ENCODE peak calls at places on chromosomes 6 and 20, in five cellular contexts. Q is cardiac muscle cell, N is adipocyte, F is adrenal gland, H is astrocyte. Y is an unnamed sample.

GRCh38 chr6:158660331-158660730 is 10.5 kb downstream of the SYTL3 start:
- DNase-seq in Q (peak), N (peak), F (no peak), H (no peak), Y (no peak)

GRCh38 chr20:47354388-47354709 is 2.1 kb downstream of the ZMYND8 start:
- DNase-seq in Q (no peak), N (peak), F (no peak), H (no peak), Y (no peak)

GRCh38 chr20:2610941-2611720 is 41.3 kb upstream of the NOP56 start:
- DNase-seq in Q (no peak), N (no peak), F (no peak), H (no peak), Y (no peak)

GRCh38 chr6:87183687-87184086 is 28.3 kb downstream of the ZNF292 start:
- DNase-seq in Q (peak), N (peak), F (no peak), H (peak), Y (peak)

GRCh38 chr6:22194188-22194921 is 102.5 kb downstream of the PRL start:
- DNase-seq in Q (peak), N (peak), F (no peak), H (peak), Y (no peak)

GRCh38 chr6:111184827-111185567 is 97.7 kb downstream of the SLC16A10 start:
- DNase-seq in Q (no peak), N (no peak), F (no peak), H (no peak), Y (no peak)

GRCh38 chr6:147000545-147001488 is 203.4 kb upstream of the STXBP5 start:
- DNase-seq in Q (peak), N (peak), F (no peak), H (peak), Y (peak)

GRCh38 chr6:138555294-138555988 is 56.1 kb upstream of the NHSL1 start:
- DNase-seq in Q (no peak), N (no peak), F (peak), H (no peak), Y (no peak)

GRCh38 chr20:33663161-33664084 is 1.3 kb downstream of the C20orf144 start:
- DNase-seq in Q (peak), N (peak), F (peak), H (peak), Y (no peak)

GRCh38 chr20:47304287-47304686 is 52.2 kb downstream of the ZMYND8 start:
- DNase-seq in Q (peak), N (no peak), F (no peak), H (peak), Y (no peak)

GRCh38 chr20:63472159-63472811 is at the start of gene KCNQ2:
- DNase-seq in Q (no peak), N (no peak), F (no peak), H (no peak), Y (no peak)

GRCh38 chr20:63472862-63473390 is 471 bp upstream of the KCNQ2 start:
- DNase-seq in Q (no peak), N (no peak), F (no peak), H (no peak), Y (no peak)

GRCh38 chr20:63471719-63472158 is 716 bp downstream of the KCNQ2 start:
- DNase-seq in Q (no peak), N (no peak), F (no peak), H (no peak), Y (no peak)

GRCh38 chr20:63475209-63475608 is 2.8 kb upstream of the KCNQ2 start:
- DNase-seq in Q (peak), N (peak), F (peak), H (peak), Y (no peak)

GRCh38 chr20:63473555-63474449 is 1.3 kb upstream of the KCNQ2 start:
- DNase-seq in Q (no peak), N (no peak), F (no peak), H (no peak), Y (no peak)
- H3K4me3 ChIP-seq in Q (no peak), N (no peak), F (no peak), H (no peak), Y (no peak)

DNA sequence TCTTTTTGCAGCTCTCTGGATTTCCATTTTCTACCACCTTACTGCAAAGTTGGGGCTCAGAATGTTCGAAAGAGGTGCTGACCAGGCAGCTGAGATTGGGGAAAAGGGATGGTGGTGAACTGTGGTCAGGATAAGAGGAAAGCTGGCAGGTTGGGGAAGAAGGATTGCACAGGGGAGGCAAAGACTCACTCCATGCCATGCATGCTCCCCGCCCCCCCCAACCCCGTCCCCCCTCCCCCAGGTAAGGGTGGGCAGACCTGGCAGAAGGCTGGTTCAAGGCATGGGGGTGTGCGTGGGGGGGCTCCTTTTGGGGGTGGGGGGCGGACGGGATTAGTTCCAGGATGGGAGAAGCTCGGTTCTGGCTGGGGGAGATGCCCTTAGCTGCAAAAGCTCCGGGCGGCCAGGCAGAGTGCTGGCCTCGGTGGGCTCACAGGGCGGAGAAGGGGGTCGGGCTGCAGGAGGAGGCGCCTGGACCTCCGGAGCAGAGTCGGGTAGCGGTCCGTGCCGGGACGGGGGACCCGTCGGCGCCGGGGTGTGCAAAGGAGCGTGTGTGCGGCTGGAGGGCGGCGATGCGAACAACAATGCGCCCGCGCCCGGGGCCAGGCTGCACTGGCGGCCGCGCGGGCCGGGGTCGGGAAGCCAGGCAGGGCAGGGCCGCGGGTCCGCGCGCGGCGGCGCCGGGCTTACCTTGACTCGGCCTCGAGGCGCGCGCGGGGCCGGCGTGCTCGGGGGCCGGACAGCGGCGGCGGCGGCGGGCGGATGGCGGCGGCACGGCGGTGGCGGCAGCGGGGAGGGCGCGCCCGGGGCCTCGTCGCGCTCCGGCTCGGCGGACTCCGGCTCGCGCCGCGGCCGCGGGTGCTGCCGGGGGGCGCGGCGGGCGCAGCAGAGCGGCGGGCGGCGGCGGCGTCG is 844 bp downstream of the ADNP start:
- DNase-seq in Q (no peak), N (peak), F (peak), H (no peak), Y (no peak)
- H3K4me3 ChIP-seq in Q (peak), N (peak), F (peak), H (peak), Y (peak)

DNA sequence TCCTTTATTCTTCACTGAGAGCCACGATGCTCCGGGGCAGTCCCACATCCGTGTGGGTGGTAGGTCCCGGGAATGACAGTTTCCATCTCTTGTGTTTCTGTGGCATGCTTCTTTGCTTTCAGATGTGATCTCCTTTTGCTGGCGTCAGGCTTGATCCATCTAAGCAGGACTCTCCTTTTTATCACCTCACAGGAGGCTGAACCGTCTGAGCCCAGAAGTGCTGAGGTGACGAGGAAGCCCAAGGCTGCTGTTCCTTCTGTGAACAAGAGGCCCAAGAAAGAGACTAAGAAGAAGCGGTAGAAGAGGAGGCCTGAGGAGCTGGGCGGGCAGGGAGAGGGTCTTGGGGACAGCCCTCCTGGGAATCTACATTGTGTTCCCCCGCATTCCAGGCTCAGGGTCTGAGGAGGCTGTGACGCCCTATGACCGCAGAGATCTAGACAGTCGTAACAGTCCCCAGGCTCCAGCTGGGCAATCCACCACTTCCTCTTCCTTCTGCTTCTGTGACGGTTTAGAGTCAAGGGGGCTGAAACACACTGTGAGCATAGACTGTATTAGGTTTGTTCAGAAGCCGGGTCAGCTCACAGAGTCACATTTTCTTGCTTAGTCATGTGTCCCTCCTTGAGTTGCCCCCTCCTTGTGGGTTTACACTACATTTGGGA is 26.8 kb downstream of the MANBAL start:
- DNase-seq in Q (no peak), N (no peak), F (no peak), H (no peak), Y (no peak)
- H3K4me3 ChIP-seq in Q (no peak), N (no peak), F (no peak), H (no peak), Y (no peak)

DNA sequence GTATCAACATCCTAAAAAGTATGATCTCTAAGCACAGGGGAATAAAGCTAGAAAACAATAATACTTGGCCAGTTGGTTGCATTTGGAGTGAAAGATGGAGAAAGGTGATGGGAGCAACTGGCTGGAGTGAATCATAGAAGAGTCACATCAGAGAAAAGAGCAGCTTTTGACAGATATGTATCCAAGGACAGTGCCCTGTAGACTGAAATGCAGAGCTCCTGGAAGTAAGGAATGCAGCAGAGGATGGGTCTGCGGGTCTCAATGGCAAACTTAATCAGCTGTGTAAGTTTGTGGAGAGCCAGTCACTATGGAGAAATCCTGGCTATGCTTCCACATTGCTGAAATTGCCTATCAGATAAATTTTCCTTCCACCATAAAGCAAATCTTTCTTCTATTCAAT is 253.6 kb upstream of the PRND start:
- DNase-seq in Q (no peak), N (no peak), F (no peak), H (no peak), Y (no peak)
- H3K4me3 ChIP-seq in Q (no peak), N (no peak), F (no peak), H (no peak), Y (no peak)

GRCh38 chr6:163585932-163586437 is 171.5 kb downstream of the QKI start:
- DNase-seq in Q (peak), N (peak), F (peak), H (peak), Y (peak)
- H3K4me3 ChIP-seq in Q (no peak), N (peak), F (no peak), H (no peak), Y (no peak)

GRCh38 chr6:136566851-136567250 is 16.6 kb upstream of the MAP7 start:
- DNase-seq in Q (no peak), N (no peak), F (no peak), H (no peak), Y (no peak)
- H3K4me3 ChIP-seq in Q (no peak), N (no peak), F (no peak), H (no peak), Y (no peak)